ENCODE peak calls at places on chromosomes 1 and 21, in seven cellular contexts. L is K562, G is HepG2, R is GM12878, Z is HCT116, P is H1, S is SK-N-SH. A is an unnamed sample.

GRCh38 chr1:234841710-234842231 is 231.8 kb upstream of the IRF2BP2 start:
- DNase-seq in L (no peak), G (no peak), R (no peak), Z (no peak), P (no peak), S (no peak), A (no peak)

GRCh38 chr1:216293673-216294072 is 129.6 kb downstream of the USH2A start:
- DNase-seq in L (no peak), G (no peak), R (no peak), Z (no peak), P (no peak), S (no peak), A (no peak)

GRCh38 chr1:53549781-53550180 is 90.6 kb downstream of the DMRTB1 start:
- DNase-seq in L (no peak), G (no peak), R (no peak), Z (no peak), P (no peak), S (no peak), A (no peak)

GRCh38 chr1:157369808-157370521 is 182.3 kb downstream of the FCRL5 start:
- DNase-seq in L (peak), G (peak), R (peak), Z (peak), P (no peak), S (peak), A (peak)

GRCh38 chr1:64082459-64082858 is 121.0 kb upstream of the UBE2U start:
- DNase-seq in L (no peak), G (no peak), R (no peak), Z (no peak), P (peak), S (no peak), A (no peak)

GRCh38 chr1:38087676-38088075 is 41.1 kb upstream of the POU3F1 start:
- DNase-seq in L (no peak), G (no peak), R (no peak), Z (no peak), P (no peak), S (no peak), A (no peak)

GRCh38 chr1:42957229-42957879 is 1.3 kb downstream of the SLC2A1 start:
- DNase-seq in L (no peak), G (no peak), R (no peak), Z (no peak), P (no peak), S (no peak), A (no peak)

GRCh38 chr21:38170283-38170682 is 86.5 kb upstream of the KCNJ15 start:
- DNase-seq in L (no peak), G (no peak), R (no peak), Z (no peak), P (peak), S (no peak), A (peak)

GRCh38 chr21:30268608-30269197 is 14.0 kb downstream of the KRTAP24-1 start:
- DNase-seq in L (peak), G (no peak), R (no peak), Z (no peak), P (no peak), S (peak), A (no peak)

GRCh38 chr1:173175514-173176146 is 31.5 kb downstream of the TNFSF4 start:
- DNase-seq in L (no peak), G (no peak), R (no peak), Z (no peak), P (no peak), S (no peak), A (no peak)

GRCh38 chr1:223771814-223772770 is 59.8 kb downstream of the CAPN2 start:
- DNase-seq in L (peak), G (no peak), R (no peak), Z (peak), P (no peak), S (no peak), A (no peak)

GRCh38 chr21:32096411-32096810 is 182.4 kb downstream of the MIS18A start:
- DNase-seq in L (peak), G (peak), R (no peak), Z (peak), P (peak), S (peak), A (peak)

GRCh38 chr21:45455321-45456013 is 50.5 kb downstream of the COL18A1 start:
- DNase-seq in L (no peak), G (no peak), R (no peak), Z (no peak), P (no peak), S (no peak), A (peak)

GRCh38 chr1:53526451-53527101 is 67.4 kb downstream of the DMRTB1 start:
- DNase-seq in L (no peak), G (peak), R (no peak), Z (no peak), P (no peak), S (peak), A (no peak)

GRCh38 chr1:4674676-4675075 is 20.3 kb downstream of the AJAP1 start:
- DNase-seq in L (no peak), G (no peak), R (no peak), Z (no peak), P (no peak), S (no peak), A (no peak)

GRCh38 chr1:205028954-205029353 is 14.1 kb upstream of the CNTN2 start:
- DNase-seq in L (no peak), G (no peak), R (no peak), Z (no peak), P (no peak), S (no peak), A (no peak)

GRCh38 chr1:65255088-65256050 is 54.0 kb upstream of the DNAJC6 start:
- DNase-seq in L (peak), G (no peak), R (no peak), Z (no peak), P (no peak), S (peak), A (peak)
- TF ChIP-seq JUND in L (no peak), G (no peak), R (no peak), Z (no peak), P (no peak), S (no peak), A (no peak)

GRCh38 chr1:61337037-61337436 is 254.7 kb downstream of the NFIA start:
- DNase-seq in L (no peak), G (peak), R (no peak), Z (no peak), P (no peak), S (no peak), A (no peak)
- TF ChIP-seq JUND in L (no peak), G (no peak), R (no peak), Z (no peak), P (no peak), S (no peak), A (no peak)

GRCh38 chr1:15167386-15167785 is 13.8 kb downstream of the TMEM51 start:
- DNase-seq in L (no peak), G (no peak), R (no peak), Z (no peak), P (no peak), S (no peak), A (no peak)
- TF ChIP-seq JUND in L (no peak), G (no peak), R (no peak), Z (no peak), P (no peak), S (no peak), A (no peak)

DNA sequence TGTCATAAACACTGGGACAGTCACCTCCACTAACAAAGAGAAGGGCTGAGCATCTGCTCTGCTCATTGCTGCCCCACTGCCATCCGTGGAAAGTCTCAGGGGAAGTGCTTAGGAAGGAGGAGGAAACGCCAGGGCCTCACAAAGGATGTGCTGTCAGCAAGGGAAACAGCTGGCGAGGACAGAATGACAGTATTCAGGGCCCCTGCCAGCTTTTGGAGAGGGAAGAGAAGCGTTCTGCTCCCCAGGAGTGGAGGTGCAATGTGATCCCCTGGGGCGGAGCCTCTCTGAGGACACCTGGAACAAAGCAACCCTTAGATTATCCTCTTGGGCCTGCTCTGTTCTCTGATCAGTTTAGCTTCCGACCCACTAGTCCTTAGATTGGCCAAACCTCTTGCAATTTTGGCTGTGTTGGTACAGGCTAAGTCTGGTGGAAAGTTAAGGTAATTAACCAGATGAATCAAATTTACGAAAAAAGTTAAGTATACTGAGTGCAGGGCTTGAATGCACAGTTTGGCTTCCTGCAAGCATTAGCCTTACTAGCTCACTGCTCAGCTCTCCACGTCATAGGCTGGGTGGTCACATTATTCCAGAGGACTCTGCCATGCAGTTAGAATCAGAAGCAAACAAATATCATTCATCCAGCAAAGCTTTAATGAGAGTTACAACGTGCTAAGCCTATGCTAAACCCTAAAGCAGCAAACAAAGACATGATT is 170.2 kb upstream of the NFIA start:
- DNase-seq in L (no peak), G (no peak), R (no peak), Z (no peak), P (no peak), S (no peak), A (no peak)
- TF ChIP-seq JUND in L (no peak), G (no peak), R (no peak), Z (no peak), P (no peak), S (no peak), A (no peak)

A was measured in T47D.